ENCODE peak calls at places on chromosomes 13 and 19, in four cellular contexts. T is GM12878, W is HepG2, R is A549. Q is an unnamed sample.

GRCh38 chr13:113417008-113417735 is 36.1 kb downstream of the ADPRHL1 start:
- DNase-seq in R (no peak), T (no peak), W (no peak), Q (no peak)

GRCh38 chr19:35066691-35067563 is 25.4 kb downstream of the HPN start:
- DNase-seq in W (peak; percentile 78), R (peak; percentile 93), T (peak; percentile 70), Q (peak; percentile 90)

GRCh38 chr13:42146359-42146758 is 97.9 kb downstream of the DGKH start:
- DNase-seq in T (no peak), W (no peak), R (no peak), Q (no peak)

GRCh38 chr13:25784119-25784518 is 267.7 kb downstream of the SHISA2 start:
- DNase-seq in W (no peak), T (no peak), R (no peak), Q (no peak)

GRCh38 chr19:10113592-10113963 is 2.1 kb downstream of the P2RY11 start:
- DNase-seq in R (no peak), T (no peak), W (no peak), Q (peak; percentile 47)

GRCh38 chr13:46992383-46992952 is 95.6 kb upstream of the HTR2A start:
- DNase-seq in W (peak; percentile 10), T (no peak), R (peak; percentile 9), Q (no peak)

GRCh38 chr19:38004505-38005223 is 97.7 kb downstream of the SIPA1L3 start:
- DNase-seq in T (peak; percentile 95), R (peak; percentile 90), W (peak; percentile 42), Q (peak; percentile 89)

GRCh38 chr13:33052446-33052845 is 36.2 kb downstream of the KL start:
- DNase-seq in W (no peak), R (no peak), T (no peak), Q (no peak)

GRCh38 chr13:112078879-112079526 is 12.1 kb downstream of the SOX1 start:
- DNase-seq in W (no peak), T (no peak), R (no peak), Q (no peak)

GRCh38 chr19:35704218-35704617 is at the start of gene ZBTB32:
- DNase-seq in T (no peak), R (no peak), W (no peak), Q (peak; percentile 43)

GRCh38 chr13:33617055-33617454 is 200.9 kb upstream of the RFC3 start:
- DNase-seq in W (no peak), R (no peak), T (no peak), Q (no peak)

GRCh38 chr13:36912983-36913382 is 7.1 kb downstream of the SMAD9 start:
- DNase-seq in T (no peak), W (no peak), R (no peak), Q (no peak)

GRCh38 chr13:32878172-32878571 is 138.1 kb upstream of the KL start:
- DNase-seq in W (no peak), T (no peak), R (peak; percentile 25), Q (no peak)

GRCh38 chr19:14434157-14434501 is 1.0 kb downstream of the PKN1 start:
- DNase-seq in R (no peak), W (no peak), T (no peak), Q (peak; percentile 70)

GRCh38 chr19:12244370-12244769 is 50.3 kb downstream of the ZNF44 start:
- DNase-seq in T (no peak), W (peak; percentile 21), R (no peak), Q (no peak)

GRCh38 chr13:41613984-41614581 is 156.7 kb downstream of the RGCC start:
- DNase-seq in R (no peak), W (peak; percentile 94), T (no peak), Q (no peak)

GRCh38 chr13:28438598-28439334 is 56.2 kb downstream of the FLT1 start:
- DNase-seq in W (no peak), R (no peak), T (no peak), Q (no peak)

GRCh38 chr19:31054430-31054829 is 294.8 kb downstream of the TSHZ3 start:
- DNase-seq in R (peak; percentile 65), W (no peak), T (no peak), Q (peak; percentile 44)

GRCh38 chr13:108993346-108993745 is 363.9 kb downstream of the MYO16 start:
- DNase-seq in R (no peak), W (no peak), T (no peak), Q (no peak)

GRCh38 chr13:94020833-94021232 is 458.6 kb downstream of the DCT start:
- DNase-seq in T (no peak), R (no peak), W (no peak), Q (no peak)

GRCh38 chr19:45498411-45499195 is at the start of gene PPM1N:
- DNase-seq in T (no peak), R (no peak), W (no peak), Q (no peak)

GRCh38 chr13:59318320-59318930 is 845.3 kb downstream of the DIAPH3 start:
- DNase-seq in W (peak; percentile 58), T (peak; percentile 9), R (peak; percentile 42), Q (peak; percentile 44)
- TF ChIP-seq PBX3 in W (no peak), T (no peak), R (no peak), Q (no peak)

DNA sequence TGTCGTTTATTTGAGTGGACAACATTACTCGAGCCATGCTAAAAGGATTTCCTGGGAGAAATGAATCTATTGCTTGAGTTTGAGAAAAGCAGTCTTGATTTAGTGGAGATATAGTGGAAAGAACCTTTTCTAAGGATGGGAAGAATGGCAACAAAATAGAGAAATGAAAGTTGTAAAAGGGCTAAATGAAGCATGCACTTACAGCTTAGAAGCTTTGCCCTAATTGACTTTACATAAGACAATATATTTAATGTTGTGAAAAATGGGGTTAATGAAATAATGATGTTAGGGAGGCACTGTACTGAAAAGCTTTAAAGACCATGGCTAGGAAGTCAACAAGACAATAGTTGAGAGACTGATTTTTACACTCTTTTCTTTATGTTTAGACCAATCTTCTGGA is 35.4 kb downstream of the SLC10A2 start:
- DNase-seq in T (no peak), R (no peak), W (no peak), Q (no peak)
- H3K4me2 ChIP-seq in T (peak overlapping the region; percentile 67), R (no peak overlapping the region), W (no peak overlapping the region), Q (no peak overlapping the region)

GRCh38 chr19:48415395-48415794 is 21.9 kb downstream of the GRIN2D start:
- DNase-seq in T (no peak), W (peak; percentile 52), R (peak; percentile 93), Q (peak; percentile 82)
- TF ChIP-seq PBX3 in T (no peak), W (no peak), R (no peak), Q (no peak)

DNA sequence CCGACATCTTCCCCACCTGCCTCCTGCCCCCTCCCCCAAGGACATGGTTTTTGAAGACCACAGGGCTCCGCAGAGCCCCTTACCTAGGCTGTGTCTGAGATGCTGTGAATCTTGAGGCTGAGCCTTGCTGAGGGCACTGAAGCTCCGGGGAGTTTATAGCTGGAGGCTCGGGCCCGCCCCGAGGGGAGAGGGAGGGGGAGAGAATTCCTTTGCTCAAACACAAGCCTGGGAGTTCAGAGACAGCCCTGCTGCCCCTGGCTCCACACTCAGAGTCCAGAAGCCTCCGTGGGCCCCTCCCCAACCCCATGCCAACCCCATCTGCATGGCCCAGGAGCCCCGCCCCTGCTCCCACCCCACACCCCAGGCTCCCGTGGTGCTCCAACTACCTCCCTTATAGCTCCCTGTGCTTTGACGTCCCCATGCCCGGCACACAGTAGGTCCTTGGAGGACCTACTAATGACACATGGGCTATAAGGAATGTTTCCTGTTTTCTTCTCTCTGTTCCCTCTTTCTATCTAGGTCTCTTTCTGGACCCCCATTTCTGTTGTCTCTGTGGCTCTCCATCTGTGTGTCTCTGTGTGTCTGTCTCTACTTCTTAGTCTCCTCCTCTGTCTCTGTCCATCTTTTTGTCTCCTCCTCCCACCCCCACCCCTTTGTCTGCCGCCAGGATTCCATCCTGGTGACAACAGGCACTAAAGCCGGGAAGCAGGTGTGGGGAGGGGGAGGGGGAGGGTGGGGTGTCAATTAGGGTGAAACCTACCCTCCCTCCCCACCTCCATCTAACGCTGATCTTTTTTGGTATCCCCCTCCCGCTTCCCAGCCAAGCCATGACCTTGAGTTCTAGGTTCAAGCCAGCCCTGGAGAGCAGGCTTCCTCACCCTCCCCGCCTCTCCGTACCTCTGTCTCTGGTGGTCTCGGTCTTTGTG is at the start of gene TNNT1:
- DNase-seq in T (no peak), W (no peak), R (peak; percentile 6), Q (peak; percentile 36)
- H3K4me2 ChIP-seq in T (no peak within 1 kb of the TSS), W (no peak within 1 kb of the TSS), R (peak within 1 kb of the TSS; percentile 42), Q (no peak within 1 kb of the TSS)

GRCh38 chr13:39760521-39760920 is 105.1 kb downstream of the COG6 start:
- DNase-seq in W (no peak), R (no peak), T (no peak), Q (no peak)
- TF ChIP-seq PBX3 in W (no peak), R (no peak), T (no peak), Q (no peak)

GRCh38 chr19:46603195-46603637 is 2.1 kb downstream of the CALM3 start:
- DNase-seq in W (peak; percentile 85), T (no peak), R (no peak), Q (peak; percentile 40)

GRCh38 chr19:46606019-46606418 is 4.9 kb downstream of the CALM3 start:
- DNase-seq in R (no peak), W (no peak), T (no peak), Q (no peak)

GRCh38 chr19:46605356-46605821 is 4.3 kb downstream of the CALM3 start:
- DNase-seq in T (no peak), R (no peak), W (no peak), Q (peak; percentile 17)

GRCh38 chr19:46603752-46604241 is 2.7 kb downstream of the CALM3 start:
- DNase-seq in T (no peak), R (no peak), W (no peak), Q (peak; percentile 42)

DNA sequence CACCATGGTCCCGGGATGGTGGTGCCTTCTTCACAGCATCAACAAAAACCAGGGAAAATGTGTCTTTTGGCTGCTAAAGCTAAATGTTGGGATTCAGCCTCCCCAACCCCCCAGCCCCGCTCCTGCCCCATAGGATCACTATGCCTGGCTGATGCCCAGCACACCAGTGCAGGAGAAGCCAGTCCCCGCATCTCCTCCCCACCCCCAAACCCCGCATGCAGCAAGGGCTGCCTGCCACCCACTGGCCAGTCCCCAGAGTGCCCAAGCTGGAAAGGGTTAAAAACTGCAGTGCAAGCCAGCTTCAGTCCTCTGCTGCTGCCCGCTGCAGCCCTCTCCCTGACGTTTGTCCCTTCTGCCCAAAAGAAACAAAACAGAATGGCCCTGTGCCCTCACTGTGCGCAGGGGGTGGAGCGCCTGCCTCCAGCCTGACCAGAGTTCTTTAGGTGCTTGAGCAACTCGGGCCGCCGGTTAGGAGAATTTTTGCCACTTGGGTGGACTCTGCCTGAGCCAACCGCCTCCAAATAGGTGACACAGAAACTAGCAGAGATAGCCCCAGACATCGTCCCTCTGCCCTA is 3.7 kb downstream of the CALM3 start:
- DNase-seq in T (no peak), R (no peak), W (no peak), Q (peak; percentile 65)
- H3K4me2 ChIP-seq in T (no peak overlapping the region), R (no peak overlapping the region), W (peak overlapping the region; percentile 43), Q (no peak overlapping the region)

Q was measured in SK-N-SH.